ENCODE peak calls at places on chromosomes 16 and 17, in four cellular contexts. J is body of pancreas, C is heart right ventricle, Q is caudate nucleus. M is an unnamed sample.

GRCh38 chr17:561118-561517 is 153.5 kb downstream of the VPS53 start:
- DNase-seq in J (no peak), C (no peak), Q (no peak), M (no peak)

GRCh38 chr17:78442648-78443128 is 64.2 kb downstream of the PGS1 start:
- DNase-seq in J (peak), Q (no peak), C (peak), M (no peak)

GRCh38 chr16:88977028-88977844 is at the start of gene CBFA2T3:
- DNase-seq in Q (no peak), C (peak), J (peak), M (no peak)

GRCh38 chr17:68684860-68685493 is 83.8 kb upstream of the FAM20A start:
- DNase-seq in Q (no peak), J (no peak), C (no peak), M (no peak)

GRCh38 chr17:7797976-7798375 is 36.0 kb upstream of the KDM6B start:
- DNase-seq in C (no peak), Q (no peak), J (no peak), M (no peak)

GRCh38 chr16:27823438-27823820 is 240.1 kb downstream of the GSG1L start:
- DNase-seq in Q (no peak), C (no peak), J (no peak), M (no peak)

GRCh38 chr16:6165330-6165984 is 1067.9 kb upstream of the EEF2KMT start:
- DNase-seq in Q (no peak), J (no peak), C (no peak), M (no peak)

GRCh38 chr16:86533076-86533475 is 22.0 kb downstream of the MTHFSD start:
- DNase-seq in Q (no peak), C (no peak), J (no peak), M (no peak)

GRCh38 chr16:55892821-55893220 is 17.6 kb upstream of the CES5A start:
- DNase-seq in Q (no peak), C (no peak), J (no peak), M (no peak)

GRCh38 chr16:86166414-86166813 is 267.5 kb downstream of the IRF8 start:
- DNase-seq in C (no peak), J (no peak), Q (no peak), M (no peak)

GRCh38 chr17:18043491-18043890 is 4.3 kb downstream of the GID4 start:
- DNase-seq in C (no peak), Q (no peak), J (no peak), M (peak)

GRCh38 chr16:56137269-56137668 is 54.0 kb upstream of the GNAO1 start:
- DNase-seq in Q (no peak), C (no peak), J (no peak), M (no peak)

GRCh38 chr17:41324180-41325075 is 8.9 kb upstream of the KRTAP17-1 start:
- DNase-seq in Q (no peak), J (peak), C (no peak), M (peak)

GRCh38 chr17:61833536-61834203 is 29.7 kb downstream of the BRIP1 start:
- DNase-seq in Q (no peak), J (no peak), C (no peak), M (no peak)

GRCh38 chr16:79912592-79913310 is 312.2 kb upstream of the MAF start:
- DNase-seq in J (no peak), C (no peak), Q (no peak), M (no peak)

GRCh38 chr16:3085868-3086595 is 13.1 kb downstream of the ZSCAN10 start:
- DNase-seq in Q (no peak), J (no peak), C (no peak), M (no peak)

GRCh38 chr16:81319221-81319912 is 4.6 kb downstream of the GAN start:
- DNase-seq in J (no peak), Q (no peak), C (no peak), M (no peak)

GRCh38 chr17:76452102-76452645 is 778 bp downstream of the UBE2O start:
- DNase-seq in Q (no peak), J (no peak), C (no peak), M (no peak)

GRCh38 chr17:59756236-59756818 is 48.9 kb downstream of the VMP1 start:
- DNase-seq in C (no peak), J (no peak), Q (no peak), M (no peak)

GRCh38 chr17:73765824-73766563 is 121.7 kb upstream of the SDK2 start:
- DNase-seq in J (no peak), C (peak), Q (no peak), M (no peak)

GRCh38 chr16:4692460-4693295 is 684 bp upstream of the NUDT16L1 start:
- DNase-seq in C (no peak), J (peak), Q (no peak), M (peak)

GRCh38 chr16:12182202-12182601 is 205.7 kb downstream of the SNX29 start:
- DNase-seq in J (no peak), Q (no peak), C (no peak), M (no peak)

GRCh38 chr16:55465077-55465896 is 13.7 kb upstream of the MMP2 start:
- DNase-seq in C (peak), Q (peak), J (peak), M (peak)

GRCh38 chr17:35154486-35154885 is 6.9 kb downstream of the UNC45B start:
- DNase-seq in C (no peak), Q (no peak), J (no peak), M (no peak)

GRCh38 chr16:14490281-14490680 is 139.8 kb downstream of the PARN start:
- DNase-seq in Q (no peak), J (peak), C (no peak), M (no peak)

GRCh38 chr17:41621916-41622315 is 2.5 kb downstream of the KRT17 start:
- DNase-seq in C (no peak), Q (no peak), J (no peak), M (no peak)

GRCh38 chr17:65664696-65665095 is 103.2 kb upstream of the AXIN2 start:
- DNase-seq in C (no peak), Q (no peak), J (no peak), M (no peak)

GRCh38 chr16:73161977-73162376 is 114.0 kb upstream of the ZFHX3 start:
- DNase-seq in C (no peak), Q (no peak), J (no peak), M (peak)

GRCh38 chr17:81403671-81404534 is 8.6 kb downstream of the BAHCC1 start:
- DNase-seq in C (no peak), Q (no peak), J (no peak), M (no peak)

GRCh38 chr17:81406117-81406953 is 11.1 kb downstream of the BAHCC1 start:
- DNase-seq in C (no peak), J (no peak), Q (no peak), M (no peak)

GRCh38 chr17:81403040-81403467 is 7.8 kb downstream of the BAHCC1 start:
- DNase-seq in J (no peak), Q (no peak), C (no peak), M (no peak)

GRCh38 chr17:81404557-81405165 is 9.4 kb downstream of the BAHCC1 start:
- DNase-seq in Q (no peak), C (no peak), J (no peak), M (peak)

GRCh38 chr17:81405382-81406005 is 10.2 kb downstream of the BAHCC1 start:
- DNase-seq in J (peak), C (peak), Q (no peak), M (no peak)
- H3K27ac ChIP-seq in J (peak), C (peak), Q (no peak), M (peak)

DNA sequence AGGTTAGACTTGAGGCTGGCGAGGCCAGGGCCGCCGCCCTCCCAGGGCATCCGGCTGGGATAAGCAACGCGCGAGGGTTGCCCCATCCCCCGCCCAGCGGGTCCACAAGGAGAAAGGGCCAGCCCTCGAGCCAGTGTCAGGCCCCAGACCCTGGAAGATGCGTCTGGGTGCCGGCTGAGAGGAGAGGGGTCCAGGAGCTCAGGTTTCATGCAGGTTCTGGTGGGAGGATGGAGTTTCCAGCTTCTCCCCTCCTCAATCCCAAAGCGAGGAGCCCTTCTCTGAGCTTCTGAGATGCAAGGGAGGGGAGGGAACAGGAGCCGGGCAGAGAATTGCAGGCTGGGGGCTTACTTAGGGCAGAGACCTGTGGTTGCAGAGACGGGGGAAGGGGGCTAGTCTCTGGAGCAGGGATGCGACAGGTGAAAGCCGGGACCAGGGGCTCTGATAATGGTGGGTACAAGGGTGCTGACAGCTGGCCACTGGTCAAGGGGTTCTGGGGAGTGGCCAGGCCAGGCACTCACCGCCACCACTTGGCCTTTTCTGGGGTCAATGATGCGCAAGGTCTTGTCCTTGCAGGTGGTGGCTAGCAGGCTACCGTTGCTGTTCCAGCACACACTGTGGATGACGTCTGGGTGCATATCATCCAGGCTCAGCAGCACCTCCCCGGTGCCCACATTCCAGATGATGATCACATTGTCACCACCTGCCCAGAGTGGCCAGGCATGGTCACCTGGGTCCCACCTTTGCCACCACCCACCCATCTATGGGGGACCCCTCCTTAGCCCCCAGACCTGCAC is 4.2 kb downstream of the CORO6 start:
- DNase-seq in J (no peak), Q (no peak), C (no peak), M (no peak)
- H3K27ac ChIP-seq in J (no peak), Q (no peak), C (peak), M (no peak)

DNA sequence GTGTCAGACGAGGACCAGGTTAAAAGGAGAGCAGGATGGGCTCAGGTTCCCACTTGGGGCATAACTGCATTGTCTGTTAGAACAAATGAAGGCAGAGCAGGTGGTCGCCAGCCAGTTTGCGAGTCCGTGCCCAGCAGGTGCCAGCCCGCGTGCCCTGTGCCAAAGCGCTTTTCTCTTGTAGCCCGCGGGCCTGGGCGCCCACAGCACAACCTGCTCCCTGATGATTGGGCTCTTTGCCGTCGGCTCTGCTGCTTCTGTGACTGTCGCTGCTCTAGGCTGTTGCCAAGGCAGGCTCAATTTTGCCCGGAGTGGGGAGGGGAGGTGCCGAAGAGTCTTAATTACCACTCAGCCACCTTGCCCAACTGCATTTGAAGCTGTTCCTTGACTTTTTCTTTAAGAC is 21.1 kb downstream of the KNOP1 start:
- DNase-seq in C (no peak), J (peak), Q (no peak), M (no peak)
- H3K27ac ChIP-seq in C (peak), J (peak), Q (peak), M (no peak)

DNA sequence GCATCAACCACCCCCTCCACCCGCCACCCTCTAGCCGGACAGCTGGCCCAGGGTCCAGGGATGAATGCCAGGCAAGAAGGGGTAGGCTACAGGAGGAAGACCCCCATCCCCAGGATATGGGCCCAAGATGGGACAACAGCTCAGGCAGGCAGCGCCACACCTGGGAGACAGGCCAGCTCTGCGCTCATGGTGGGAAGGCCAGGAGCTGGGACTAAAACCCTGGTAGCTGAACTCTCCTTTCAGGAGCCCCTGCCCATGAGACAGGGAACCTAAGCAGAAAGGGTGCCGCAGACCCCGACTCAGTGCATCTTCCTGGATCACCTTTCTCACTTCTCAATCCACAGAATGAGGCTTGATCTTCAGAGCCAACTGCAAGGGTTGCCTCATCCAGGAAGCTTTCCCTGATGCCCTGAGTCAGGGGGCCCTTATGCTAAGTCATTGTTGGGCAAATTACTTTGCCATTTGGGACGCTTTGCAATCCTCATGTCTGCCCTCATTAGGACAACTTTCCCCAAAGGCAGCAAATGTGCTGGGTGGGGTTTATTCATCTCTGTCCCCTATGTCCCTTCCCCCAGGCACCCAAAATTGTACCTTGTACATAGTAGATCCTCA is 9.0 kb downstream of the ZDHHC1 start:
- DNase-seq in C (no peak), Q (no peak), J (no peak), M (no peak)
- H3K27ac ChIP-seq in C (peak), Q (no peak), J (no peak), M (no peak)

GRCh38 chr17:6079960-6080359 is 9.8 kb downstream of the WSCD1 start:
- DNase-seq in J (no peak), C (no peak), Q (no peak), M (no peak)

GRCh38 chr17:6077746-6078145 is 7.6 kb downstream of the WSCD1 start:
- DNase-seq in J (no peak), C (no peak), Q (no peak), M (no peak)

GRCh38 chr17:6078370-6078950 is 8.3 kb downstream of the WSCD1 start:
- DNase-seq in J (no peak), C (no peak), Q (no peak), M (no peak)

GRCh38 chr17:6080711-6081430 is 10.7 kb downstream of the WSCD1 start:
- DNase-seq in J (no peak), Q (no peak), C (no peak), M (no peak)

GRCh38 chr17:6079155-6079554 is 9.0 kb downstream of the WSCD1 start:
- DNase-seq in C (no peak), J (no peak), Q (peak), M (no peak)
- H3K27ac ChIP-seq in C (no peak), J (no peak), Q (peak), M (no peak)

DNA sequence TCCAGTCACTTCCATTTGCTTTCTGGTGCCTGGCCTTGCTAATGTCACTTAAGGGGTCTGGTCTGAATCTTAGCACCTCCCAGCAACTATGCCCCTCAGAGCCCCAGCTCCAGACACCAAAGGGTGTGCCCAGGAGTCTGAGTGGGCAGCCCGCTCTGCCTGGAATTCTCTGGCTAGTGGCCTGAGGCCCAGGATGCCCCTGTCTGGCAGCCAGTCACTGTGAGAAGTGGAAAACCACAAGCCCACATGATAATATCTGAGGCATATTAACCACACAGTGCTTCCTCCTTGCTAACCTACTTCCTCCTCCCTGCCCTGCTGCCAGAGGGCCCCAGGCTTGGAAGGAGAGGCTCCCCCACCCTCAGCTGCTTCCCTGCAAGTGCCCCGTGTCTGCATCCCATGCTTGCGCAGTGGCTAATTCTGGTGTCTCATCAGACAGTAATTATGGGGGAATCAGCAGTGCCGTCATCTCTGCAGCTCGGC is 14.0 kb downstream of the SRCIN1 start:
- DNase-seq in Q (no peak), J (no peak), C (no peak), M (no peak)
- H3K27ac ChIP-seq in Q (no peak), J (no peak), C (no peak), M (no peak)

GRCh38 chr17:10155334-10156081 is 42.9 kb downstream of the GAS7 start:
- DNase-seq in Q (no peak), C (peak), J (no peak), M (no peak)
- H3K27ac ChIP-seq in Q (peak), C (no peak), J (no peak), M (no peak)

GRCh38 chr17:58344047-58344790 is 7.8 kb downstream of the SUPT4H1 start:
- DNase-seq in J (no peak), Q (no peak), C (no peak), M (peak)

GRCh38 chr17:58345500-58345899 is 6.5 kb downstream of the SUPT4H1 start:
- DNase-seq in Q (no peak), J (no peak), C (no peak), M (no peak)

GRCh38 chr17:58343131-58343530 is 8.9 kb downstream of the SUPT4H1 start:
- DNase-seq in C (no peak), J (no peak), Q (no peak), M (no peak)

GRCh38 chr17:58341861-58342475 is 10.0 kb downstream of the SUPT4H1 start:
- DNase-seq in Q (no peak), C (no peak), J (no peak), M (no peak)

DNA sequence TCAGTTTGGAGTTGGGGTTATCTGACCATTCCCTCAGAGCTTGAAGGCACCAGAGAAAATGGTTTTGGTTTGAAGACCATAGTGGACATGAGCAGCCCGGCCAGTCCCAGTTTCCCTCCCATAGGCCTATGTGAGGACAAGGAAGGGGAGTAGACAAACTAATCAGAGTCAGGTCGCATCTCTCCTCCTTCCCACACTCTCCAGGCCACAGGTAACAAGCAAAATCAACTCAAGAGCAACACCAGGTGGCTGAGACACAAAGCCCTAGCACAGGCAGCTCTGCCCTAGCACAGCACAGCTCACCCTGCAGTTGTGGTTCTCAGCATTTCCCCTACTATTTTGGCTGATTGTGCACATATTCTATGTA is 7.2 kb downstream of the SUPT4H1 start:
- DNase-seq in C (no peak), Q (no peak), J (no peak), M (no peak)
- H3K27ac ChIP-seq in C (no peak), Q (no peak), J (peak), M (peak)

DNA sequence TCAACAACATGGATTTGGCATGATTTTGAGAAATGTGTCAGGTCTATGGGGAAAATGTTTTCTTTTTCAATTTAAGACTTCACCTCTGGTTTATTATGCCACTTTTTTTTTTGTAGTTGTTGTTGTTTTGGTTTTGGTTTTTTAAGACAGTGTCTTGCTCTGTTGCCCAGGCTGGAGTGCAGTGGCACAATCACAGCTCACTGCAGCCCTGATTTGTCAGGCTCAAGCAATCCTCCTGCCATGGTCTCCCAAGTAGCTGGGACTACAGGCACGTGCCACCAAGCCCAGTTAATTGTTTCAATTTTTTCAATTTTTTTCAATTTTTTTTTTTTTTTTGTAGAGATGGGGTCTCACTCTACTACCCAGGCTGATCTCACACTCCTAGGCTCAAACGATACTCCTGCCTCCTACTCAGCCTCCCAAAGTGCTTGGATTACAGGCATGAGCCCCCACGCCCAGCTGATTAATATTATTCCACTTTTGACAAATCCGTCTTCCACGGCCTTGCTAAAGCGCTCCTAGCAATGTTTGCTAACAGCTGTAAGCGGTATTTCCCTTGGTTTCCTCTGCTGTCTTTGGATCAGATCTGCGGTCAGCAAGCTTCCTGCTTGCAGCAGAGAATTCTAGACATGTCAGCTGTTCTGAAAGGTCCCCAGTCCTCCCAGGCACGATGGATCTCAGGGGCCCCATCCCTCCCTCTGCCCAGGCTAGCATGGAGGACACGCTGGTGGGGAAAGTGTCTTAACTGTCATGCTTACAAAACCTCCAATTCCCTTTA is 7.0 kb upstream of the MILR1 start:
- DNase-seq in Q (no peak), C (peak), J (peak), M (no peak)
- H3K27ac ChIP-seq in Q (no peak), C (peak), J (no peak), M (no peak)

GRCh38 chr17:57622886-57623433 is 122.1 kb downstream of the CCDC182 start:
- DNase-seq in C (peak), Q (no peak), J (no peak), M (no peak)
- H3K27ac ChIP-seq in C (peak), Q (no peak), J (no peak), M (peak)